ENCODE peak calls at places on chromosomes 7 and 10, in six cellular contexts. D is fibroblast of lung, H is aorta, N is AG10803, O is left ventricle myocardium inferior, Y is epithelial cell of esophagus. V is an unnamed sample.

GRCh38 chr10:26380815-26381214 is 57.3 kb upstream of the APBB1IP start:
- DNase-seq in O (no peak), Y (no peak), D (no peak), N (no peak), H (no peak), V (peak; percentile 51)

GRCh38 chr7:7795736-7796135 is 77.3 kb upstream of the RPA3 start:
- DNase-seq in Y (peak; percentile 86), N (peak; percentile 31), O (no peak), D (peak; percentile 60), H (no peak), V (peak; percentile 87)

GRCh38 chr7:49295136-49295535 is 370.8 kb downstream of the CDC14C start:
- DNase-seq in O (no peak), D (no peak), Y (peak; percentile 74), N (peak; percentile 62), H (no peak), V (peak; percentile 68)

GRCh38 chr7:93551063-93551895 is 23.2 kb downstream of the CALCR start:
- DNase-seq in O (no peak), D (peak; percentile 70), H (no peak), Y (peak; percentile 62), N (peak; percentile 66), V (peak; percentile 67)

GRCh38 chr7:70837589-70837988 is 294.4 kb upstream of the GALNT17 start:
- DNase-seq in N (no peak), D (no peak), Y (no peak), O (no peak), H (no peak), V (no peak)

GRCh38 chr10:89153971-89154370 is 53.1 kb downstream of the CH25H start:
- DNase-seq in H (no peak), D (no peak), N (no peak), O (no peak), Y (no peak), V (no peak)

GRCh38 chr10:77041636-77042258 is 595.9 kb downstream of the KCNMA1 start:
- DNase-seq in O (no peak), D (no peak), N (no peak), Y (no peak), H (no peak), V (no peak)

GRCh38 chr10:70440296-70441160 is 953 bp downstream of the NODAL start:
- DNase-seq in O (no peak), D (no peak), N (no peak), H (no peak), Y (no peak), V (no peak)

GRCh38 chr10:44993922-44994751 is 6.6 kb upstream of the ZNF22 start:
- DNase-seq in H (peak; percentile 33), D (peak; percentile 66), N (peak; percentile 86), O (no peak), Y (no peak), V (peak; percentile 40)

GRCh38 chr10:78385599-78385998 is 351.9 kb downstream of the RPS24 start:
- DNase-seq in H (no peak), N (no peak), Y (no peak), O (no peak), D (no peak), V (no peak)

GRCh38 chr10:70115948-70116682 is 16.5 kb downstream of the AIFM2 start:
- DNase-seq in D (peak; percentile 24), N (peak; percentile 15), Y (peak; percentile 60), H (no peak), O (peak; percentile 27), V (peak; percentile 19)

GRCh38 chr10:44627591-44628354 is 242.9 kb upstream of the CXCL12 start:
- DNase-seq in Y (peak; percentile 4), H (no peak), O (no peak), N (peak; percentile 85), D (peak; percentile 9), V (peak; percentile 97)

GRCh38 chr7:11212816-11213215 is 239.1 kb downstream of the PHF14 start:
- DNase-seq in O (no peak), H (no peak), Y (peak; percentile 17), N (peak; percentile 63), D (peak; percentile 83), V (no peak)

GRCh38 chr7:155921804-155922506 is 109.7 kb upstream of the SHH start:
- DNase-seq in D (no peak), H (no peak), O (no peak), N (no peak), Y (peak; percentile 93), V (no peak)

GRCh38 chr10:112792487-112793196 is 157.4 kb upstream of the TCF7L2 start:
- DNase-seq in D (peak; percentile 80), H (peak; percentile 61), Y (peak; percentile 62), O (peak; percentile 37), N (peak; percentile 83), V (peak; percentile 82)

GRCh38 chr10:32139223-32140073 is 83.2 kb upstream of the KIF5B start:
- DNase-seq in D (peak; percentile 96), N (peak; percentile 91), Y (peak; percentile 97), O (peak; percentile 82), H (peak; percentile 95), V (peak; percentile 97)

GRCh38 chr7:148979827-148980226 is 48.5 kb downstream of the PDIA4 start:
- DNase-seq in H (no peak), D (no peak), O (no peak), N (no peak), Y (no peak), V (no peak)

GRCh38 chr10:44975487-44976331 is 2.9 kb downstream of the DEPP1 start:
- DNase-seq in N (peak; percentile 49), D (peak; percentile 46), H (peak; percentile 79), O (no peak), Y (peak; percentile 54), V (peak; percentile 54)

GRCh38 chr10:117186832-117187615 is 10.3 kb upstream of the KCNK18 start:
- DNase-seq in Y (peak; percentile 91), D (no peak), H (no peak), N (peak; percentile 48), O (no peak), V (peak; percentile 81)

GRCh38 chr7:3760696-3761095 is 459.6 kb downstream of the SDK1 start:
- DNase-seq in D (peak; percentile 16), N (no peak), Y (no peak), O (no peak), H (no peak), V (no peak)

GRCh38 chr7:3753868-3754267 is 452.8 kb downstream of the SDK1 start:
- DNase-seq in H (no peak), D (no peak), O (no peak), N (no peak), Y (no peak), V (no peak)

GRCh38 chr7:3757059-3757458 is 456.0 kb downstream of the SDK1 start:
- DNase-seq in D (no peak), N (no peak), H (no peak), O (no peak), Y (no peak), V (no peak)

DNA sequence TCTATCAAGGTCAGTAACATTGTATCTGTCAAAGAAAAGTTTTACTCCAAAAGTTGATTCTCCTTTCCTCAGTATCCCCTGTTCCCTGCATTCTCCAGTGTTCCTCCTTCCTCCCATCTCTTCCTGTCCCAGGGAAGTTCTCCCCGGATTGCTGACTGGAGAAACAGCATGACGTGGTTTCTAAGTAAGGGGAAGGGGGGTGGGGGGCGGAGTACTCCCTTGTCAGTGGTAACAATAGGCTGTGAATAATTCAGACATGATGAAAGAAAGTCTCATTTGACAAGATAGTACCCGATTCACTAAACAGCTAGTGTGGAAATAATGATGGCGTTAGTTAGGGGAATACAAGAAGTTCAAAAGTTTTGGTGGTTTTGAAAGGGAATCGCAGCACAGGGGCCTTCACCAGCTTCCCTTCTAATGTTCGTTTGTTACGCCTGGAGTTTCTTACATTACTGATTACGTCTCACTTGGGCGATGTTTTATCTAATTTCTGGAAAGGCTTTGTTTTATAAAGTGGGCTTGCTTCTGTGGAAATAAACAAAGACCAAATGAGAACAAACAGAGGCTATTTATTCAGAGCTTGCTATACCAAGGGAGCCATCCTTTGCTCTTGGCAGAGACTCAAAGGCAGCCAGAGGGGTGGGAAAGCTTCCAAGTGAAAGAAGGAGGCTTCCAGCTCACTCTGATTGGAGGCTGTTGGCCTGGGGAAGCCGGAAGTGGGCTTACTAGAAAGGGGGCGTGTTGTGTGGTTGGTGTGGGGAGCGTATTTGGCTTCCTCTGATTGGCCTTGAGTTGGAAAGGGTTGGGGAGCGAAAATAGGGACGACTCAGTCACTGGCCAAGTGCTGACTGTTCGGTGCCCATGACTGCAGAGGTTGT is 453.7 kb downstream of the SDK1 start:
- DNase-seq in H (no peak), O (no peak), N (no peak), Y (peak; percentile 38), D (peak; percentile 91), V (peak; percentile 45)
- H3K4me3 ChIP-seq in H (no peak overlapping the region), O (no peak overlapping the region), N (no peak overlapping the region), Y (no peak overlapping the region), D (no peak overlapping the region), V (no peak overlapping the region)

GRCh38 chr10:86759073-86759672 is 2.8 kb downstream of the BMPR1A start:
- DNase-seq in D (peak; percentile 30), H (no peak), Y (no peak), N (peak; percentile 40), O (no peak), V (no peak)
- H3K4me3 ChIP-seq in D (peak overlapping the region; percentile 63), H (peak overlapping the region; percentile 100), Y (peak overlapping the region; percentile 1), N (peak overlapping the region; percentile 75), O (peak overlapping the region; percentile 85), V (peak overlapping the region; percentile 1)

GRCh38 chr10:60139798-60140566 is 233.6 kb upstream of the CCDC6 start:
- DNase-seq in O (no peak), H (no peak), Y (peak; percentile 83), N (peak; percentile 38), D (peak; percentile 78), V (peak; percentile 64)
- H3K4me3 ChIP-seq in O (peak overlapping the region; percentile 53), H (no peak overlapping the region), Y (peak overlapping the region; percentile 9), N (no peak overlapping the region), D (no peak overlapping the region), V (no peak overlapping the region)

GRCh38 chr10:129968937-129969527 is 5.0 kb upstream of the EBF3 start:
- DNase-seq in D (no peak), O (no peak), Y (peak; percentile 36), N (peak; percentile 50), H (peak; percentile 65), V (peak; percentile 52)

GRCh38 chr10:129966831-129967578 is 2.9 kb upstream of the EBF3 start:
- DNase-seq in N (no peak), D (no peak), Y (no peak), H (peak; percentile 28), O (no peak), V (no peak)

GRCh38 chr10:129967579-129968019 is 3.5 kb upstream of the EBF3 start:
- DNase-seq in H (no peak), D (no peak), N (no peak), Y (no peak), O (no peak), V (no peak)

GRCh38 chr10:129969528-129970264 is 5.6 kb upstream of the EBF3 start:
- DNase-seq in O (no peak), N (no peak), H (no peak), Y (no peak), D (no peak), V (no peak)

DNA sequence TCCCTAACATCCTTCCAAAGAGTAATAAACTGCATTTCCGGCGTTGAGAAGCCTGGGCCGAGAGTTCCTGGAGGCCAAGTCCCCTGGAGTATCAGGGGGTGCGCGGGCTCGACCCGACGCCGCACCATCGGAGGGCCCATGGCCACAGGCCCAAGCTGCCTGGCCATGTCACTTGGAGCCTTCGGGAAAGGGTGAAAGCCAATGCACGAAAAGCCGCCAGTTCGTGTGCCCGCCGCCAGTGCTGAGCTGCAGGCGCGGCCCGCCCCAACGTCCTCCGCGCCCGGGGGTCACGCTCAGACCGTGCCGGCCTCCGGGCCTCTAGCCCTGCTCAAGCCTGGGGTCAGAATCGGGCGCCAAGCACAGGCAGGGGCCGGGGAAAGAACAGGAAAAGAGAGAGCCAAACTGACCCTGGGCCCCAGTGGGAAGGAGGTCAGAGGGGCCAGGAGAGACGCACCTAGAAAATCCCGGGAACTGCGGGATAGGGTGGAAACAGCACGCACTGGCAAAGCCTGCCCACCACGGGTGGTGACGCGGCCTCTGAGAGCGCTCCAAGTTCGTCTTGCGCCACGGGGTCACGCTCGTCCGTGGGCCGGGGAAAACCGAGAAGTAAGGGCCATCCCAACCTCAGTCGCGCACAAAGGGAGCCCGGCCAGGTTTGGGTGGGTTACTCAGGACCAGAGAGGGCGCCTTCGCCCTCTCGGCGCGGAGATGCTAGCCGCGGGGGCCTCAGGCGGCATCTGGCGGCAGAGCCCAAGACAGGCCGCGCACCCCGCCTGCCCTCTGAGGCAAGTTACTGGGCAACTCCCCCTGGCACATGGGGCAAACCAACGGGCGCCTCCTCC is 4.2 kb upstream of the EBF3 start:
- DNase-seq in N (no peak), D (no peak), O (no peak), Y (no peak), H (peak; percentile 42), V (no peak)
- H3K4me3 ChIP-seq in N (no peak overlapping the region), D (no peak overlapping the region), O (peak overlapping the region; percentile 69), Y (no peak overlapping the region), H (no peak overlapping the region), V (no peak overlapping the region)

V was measured in fibroblast of mammary gland.